ENCODE peak calls at places on chromosomes 1 and 21, in six cellular contexts. O is activated CD4-positive, alpha-beta T cell treated with anti-CD3 and anti-CD28 coated beads for 24 hours; T is BJ; G is cardiac septum; J is cardiac fibroblast; I is fibroblast of the aortic adventitia. H is an unnamed sample.

GRCh38 chr1:108669679-108670078 is 8.8 kb upstream of the HENMT1 start:
- DNase-seq in O (no peak), T (no peak), G (no peak), J (no peak), I (no peak), H (no peak)

GRCh38 chr1:1425753-1426495 is 4.8 kb upstream of the ANKRD65 start:
- DNase-seq in O (no peak), T (no peak), G (no peak), J (no peak), I (no peak), H (no peak)

GRCh38 chr1:9721606-9722377 is 70.3 kb downstream of the PIK3CD start:
- DNase-seq in O (peak), T (no peak), G (no peak), J (peak), I (peak), H (peak)

GRCh38 chr1:5944848-5945167 is 47.4 kb downstream of the NPHP4 start:
- DNase-seq in O (no peak), T (no peak), G (peak), J (no peak), I (no peak), H (no peak)

GRCh38 chr1:228490120-228491078 is 3.2 kb downstream of the RNF187 start:
- DNase-seq in O (no peak), T (peak), G (no peak), J (no peak), I (peak), H (no peak)

GRCh38 chr1:201357636-201358348 is 19.7 kb downstream of the TNNT2 start:
- DNase-seq in O (no peak), T (no peak), G (peak), J (no peak), I (no peak), H (no peak)

GRCh38 chr1:235513495-235514366 is 9.5 kb upstream of the B3GALNT2 start:
- DNase-seq in O (no peak), T (no peak), G (no peak), J (peak), I (peak), H (peak)

GRCh38 chr1:40404670-40405462 is 31.3 kb downstream of the SMAP2 start:
- DNase-seq in O (no peak), T (no peak), G (no peak), J (peak), I (peak), H (peak)

GRCh38 chr1:212782422-212783154 is 9.0 kb downstream of the NSL1 start:
- DNase-seq in O (no peak), T (no peak), G (no peak), J (peak), I (peak), H (no peak)

GRCh38 chr1:203428981-203429599 is 46.5 kb upstream of the PRELP start:
- DNase-seq in O (no peak), T (no peak), G (no peak), J (no peak), I (no peak), H (no peak)

GRCh38 chr1:91166106-91166712 is 144.4 kb upstream of the ZNF644 start:
- DNase-seq in O (peak), T (no peak), G (no peak), J (peak), I (peak), H (no peak)

GRCh38 chr21:29449306-29449940 is 150.7 kb downstream of the BACH1 start:
- DNase-seq in O (no peak), T (no peak), G (no peak), J (peak), I (no peak), H (peak)

GRCh38 chr1:64675718-64676345 is 69.0 kb upstream of the RAVER2 start:
- DNase-seq in O (no peak), T (no peak), G (no peak), J (peak), I (peak), H (no peak)

GRCh38 chr1:32138965-32139364 is 31.1 kb downstream of the KPNA6 start:
- DNase-seq in O (no peak), T (no peak), G (no peak), J (no peak), I (no peak), H (no peak)

GRCh38 chr1:207644852-207645631 is at the start of gene CR1L:
- DNase-seq in O (peak), T (no peak), G (peak), J (peak), I (peak), H (peak)

GRCh38 chr1:67850151-67850551 is 16.9 kb upstream of the GNG12 start:
- DNase-seq in O (no peak), T (no peak), G (no peak), J (peak), I (peak), H (no peak)

GRCh38 chr1:15231714-15232201 is 15.3 kb upstream of the FHAD1 start:
- DNase-seq in O (peak), T (no peak), G (no peak), J (no peak), I (no peak), H (no peak)

GRCh38 chr1:64650411-64650810 is 94.5 kb upstream of the RAVER2 start:
- DNase-seq in O (no peak), T (no peak), G (no peak), J (no peak), I (no peak), H (no peak)

GRCh38 chr1:156823210-156823790 is 6.7 kb upstream of the SH2D2A start:
- DNase-seq in O (no peak), T (no peak), G (no peak), J (no peak), I (no peak), H (no peak)

GRCh38 chr1:11590395-11590794 is 63.8 kb downstream of the FBXO2 start:
- DNase-seq in O (no peak), T (no peak), G (no peak), J (no peak), I (no peak), H (no peak)

GRCh38 chr1:240582953-240583352 is 29.0 kb downstream of the GREM2 start:
- DNase-seq in O (no peak), T (no peak), G (no peak), J (no peak), I (peak), H (no peak)

GRCh38 chr1:46474580-46474979 is 15.1 kb upstream of the DMBX1 start:
- DNase-seq in O (no peak), T (no peak), G (no peak), J (no peak), I (no peak), H (no peak)

GRCh38 chr21:44618504-44618903 is 6.6 kb downstream of the KRTAP10-8 start:
- DNase-seq in O (no peak), T (no peak), G (no peak), J (peak), I (peak), H (no peak)

GRCh38 chr1:246261641-246262040 is 245.4 kb downstream of the SMYD3 start:
- DNase-seq in O (no peak), T (no peak), G (no peak), J (peak), I (peak), H (no peak)

GRCh38 chr1:94481473-94481933 is 60.1 kb downstream of the F3 start:
- DNase-seq in O (no peak), T (peak), G (no peak), J (peak), I (peak), H (peak)

GRCh38 chr1:180360333-180361075 is 130.4 kb downstream of the LHX4 start:
- DNase-seq in O (no peak), T (peak), G (no peak), J (peak), I (peak), H (no peak)

GRCh38 chr1:180238675-180239074 is 8.6 kb downstream of the LHX4 start:
- DNase-seq in O (no peak), T (no peak), G (no peak), J (no peak), I (no peak), H (no peak)

GRCh38 chr1:12040457-12041051 is 21.3 kb downstream of the MIIP start:
- DNase-seq in O (no peak), T (peak), G (no peak), J (peak), I (peak), H (no peak)

GRCh38 chr21:38525454-38525853 is 27.2 kb upstream of the ERG start:
- DNase-seq in O (no peak), T (no peak), G (no peak), J (no peak), I (no peak), H (no peak)

GRCh38 chr21:42107881-42108553 is 36.9 kb downstream of the UMODL1 start:
- DNase-seq in O (peak), T (no peak), G (no peak), J (peak), I (peak), H (peak)

H was measured in central memory CD4-positive, alpha-beta T cell.